ENCODE peak calls at places on chromosomes 11 and 22, in five cellular contexts. W, J, E, A and T are unnamed samples.
A peak's percentile ranks its signal among the peaks of the same experiment; 100 is the strongest.

GRCh38 chr22:20123364-20124082 is 6.5 kb upstream of the TRMT2A start:
- DNase-seq in W (no peak), A (no peak), E (no peak), J (no peak), T (no peak)

GRCh38 chr11:129412501-129412900 is 36.9 kb downstream of the BARX2 start:
- DNase-seq in J (no peak), W (no peak), E (no peak), A (no peak), T (no peak)

GRCh38 chr11:121964591-121964990 is 151.4 kb downstream of the BLID start:
- DNase-seq in J (no peak), A (no peak), E (no peak), W (no peak), T (no peak)

GRCh38 chr22:32574957-32575893 is 100.6 kb downstream of the FBXO7 start:
- DNase-seq in J (no peak), W (no peak), E (no peak), A (no peak), T (no peak)

GRCh38 chr22:49075150-49075549 is 752.5 kb downstream of the BRD1 start:
- DNase-seq in W (no peak), J (no peak), E (no peak), A (no peak), T (no peak)

GRCh38 chr11:121318848-121319834 is 26.6 kb downstream of the SC5D start:
- DNase-seq in A (no peak), W (peak; percentile 32), J (peak; percentile 60), E (peak; percentile 32), T (no peak)

GRCh38 chr11:42462558-42463310 is 849.1 kb upstream of the API5 start:
- DNase-seq in J (no peak), W (no peak), A (no peak), E (no peak), T (no peak)

GRCh38 chr11:117704416-117705150 is 92.4 kb downstream of the DSCAML1 start:
- DNase-seq in A (no peak), J (no peak), E (no peak), W (no peak), T (no peak)

GRCh38 chr11:95230054-95231034 is 658 bp downstream of the SESN3 start:
- DNase-seq in W (no peak), J (peak; percentile 15), E (no peak), A (peak; percentile 17), T (peak; percentile 53)

GRCh38 chr11:132496341-132496740 is 1036.0 kb downstream of the OPCML start:
- DNase-seq in J (no peak), A (no peak), E (no peak), W (no peak), T (no peak)

GRCh38 chr11:77173494-77173893 is 45.4 kb downstream of the MYO7A start:
- DNase-seq in W (no peak), J (no peak), A (no peak), E (no peak), T (no peak)

GRCh38 chr11:112499908-112500204 is 239.2 kb upstream of the PLET1 start:
- DNase-seq in E (no peak), A (no peak), J (no peak), W (no peak), T (no peak)

GRCh38 chr11:44066732-44067131 is 662 bp downstream of the ACCS start:
- DNase-seq in J (no peak), E (peak; percentile 31), W (no peak), A (peak; percentile 21), T (no peak)

GRCh38 chr11:114115406-114116054 is 56.0 kb downstream of the ZBTB16 start:
- DNase-seq in J (no peak), A (no peak), W (no peak), E (no peak), T (no peak)

GRCh38 chr11:108518581-108518980 is 20.4 kb upstream of the POGLUT3 start:
- DNase-seq in J (no peak), W (no peak), A (no peak), E (no peak), T (no peak)

GRCh38 chr22:48301421-48301820 is 1526.3 kb downstream of the BRD1 start:
- DNase-seq in J (no peak), A (no peak), W (no peak), E (no peak), T (no peak)

GRCh38 chr11:113289341-113290187 is 24.8 kb upstream of the TTC12 start:
- DNase-seq in J (peak; percentile 56), A (peak; percentile 63), E (peak; percentile 21), W (peak; percentile 43), T (peak; percentile 20)

GRCh38 chr11:15969281-15969680 is 387.1 kb downstream of the SOX6 start:
- DNase-seq in E (no peak), A (peak; percentile 29), J (no peak), W (peak; percentile 61), T (no peak)

GRCh38 chr11:72102162-72102561 is 935 bp downstream of the LAMTOR1 start:
- DNase-seq in E (no peak), A (no peak), W (no peak), J (no peak), T (no peak)

GRCh38 chr11:125129316-125129990 is 18.0 kb upstream of the TMEM218 start:
- DNase-seq in W (no peak), E (no peak), J (no peak), A (no peak), T (no peak)

GRCh38 chr11:78645226-78646202 is 70.8 kb upstream of the NARS2 start:
- DNase-seq in W (peak; percentile 79), A (peak; percentile 70), J (peak; percentile 25), E (peak; percentile 50), T (peak; percentile 13)

GRCh38 chr11:34403431-34403830 is 35.3 kb upstream of the CAT start:
- DNase-seq in J (no peak), E (no peak), A (no peak), W (no peak), T (no peak)

GRCh38 chr11:34406413-34406812 is 32.3 kb upstream of the CAT start:
- DNase-seq in W (no peak), J (no peak), E (no peak), A (no peak), T (no peak)

GRCh38 chr11:34405079-34405858 is 33.5 kb upstream of the CAT start:
- DNase-seq in E (no peak), J (no peak), A (no peak), W (no peak), T (no peak)

GRCh38 chr11:34407121-34407813 is 31.5 kb upstream of the CAT start:
- DNase-seq in J (no peak), E (no peak), W (no peak), A (no peak), T (no peak)

GRCh38 chr11:34404280-34404679 is 34.5 kb upstream of the CAT start:
- DNase-seq in A (no peak), W (no peak), E (no peak), J (no peak), T (no peak)
- H3K27ac ChIP-seq in A (no peak overlapping the region), W (no peak overlapping the region), E (no peak overlapping the region), J (no peak overlapping the region), T (no peak overlapping the region)

DNA sequence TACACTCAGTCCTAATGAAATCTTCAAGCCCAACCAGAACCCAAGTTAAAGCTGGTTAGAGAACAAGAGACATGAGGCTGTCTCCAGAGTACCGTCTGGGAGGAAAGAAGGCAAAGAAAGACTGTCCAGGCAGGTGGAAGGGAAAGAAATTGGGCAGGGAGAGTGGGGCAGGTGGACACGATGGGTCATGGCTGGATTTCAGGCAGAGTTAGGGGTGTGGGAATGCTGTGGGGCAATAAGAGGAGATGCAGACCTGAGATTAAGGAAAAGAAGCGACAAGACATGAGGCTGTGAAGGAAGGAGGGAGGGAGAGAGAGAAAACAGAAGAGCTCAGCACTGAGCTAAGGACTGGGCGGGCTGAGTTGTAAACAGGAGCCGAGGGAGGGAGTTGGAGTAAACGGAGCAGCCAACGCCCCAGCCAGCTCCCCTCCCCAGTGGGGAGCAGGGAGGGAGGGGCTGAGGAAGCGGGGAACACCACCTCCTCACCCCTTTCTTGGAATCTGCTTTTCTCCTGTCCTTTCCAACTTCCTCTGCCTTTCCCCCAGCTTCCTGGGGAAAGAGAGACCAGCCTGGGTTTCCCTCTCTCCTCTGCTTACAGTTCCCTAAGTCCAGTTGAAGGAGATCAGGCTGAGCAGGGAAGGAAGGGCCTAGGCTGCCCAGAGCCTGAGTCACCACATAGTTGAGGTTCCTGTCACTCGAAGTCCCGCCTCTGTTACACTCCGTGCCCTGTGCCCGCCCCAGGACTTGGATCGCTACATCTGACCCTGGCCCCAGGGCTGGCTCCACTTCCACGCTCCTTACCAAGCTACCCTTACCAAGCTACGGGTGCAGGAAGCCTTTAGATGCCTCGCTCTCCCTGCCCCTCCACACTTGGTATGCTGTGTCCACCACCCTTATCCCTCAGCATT is 6.6 kb upstream of the AHNAK start:
- DNase-seq in E (peak; percentile 91), J (peak; percentile 71), W (peak; percentile 83), A (peak; percentile 86), T (peak; percentile 56)
- H3K4me3 ChIP-seq in E (peak overlapping the region; percentile 36), J (peak overlapping the region; percentile 23), W (peak overlapping the region; percentile 0), A (peak overlapping the region; percentile 6), T (peak overlapping the region; percentile 47)

GRCh38 chr11:96316869-96317268 is 26.1 kb downstream of the MAML2 start:
- DNase-seq in W (no peak), E (no peak), A (no peak), J (no peak), T (no peak)

GRCh38 chr11:96313163-96313562 is 29.8 kb downstream of the MAML2 start:
- DNase-seq in A (no peak), J (no peak), E (no peak), W (no peak), T (no peak)

GRCh38 chr11:96317576-96317975 is 25.4 kb downstream of the MAML2 start:
- DNase-seq in W (no peak), A (no peak), E (no peak), J (no peak), T (no peak)

GRCh38 chr11:96315476-96315875 is 27.5 kb downstream of the MAML2 start:
- DNase-seq in J (no peak), E (no peak), W (no peak), A (no peak), T (no peak)

GRCh38 chr11:96314326-96315050 is 28.5 kb downstream of the MAML2 start:
- DNase-seq in J (peak; percentile 9), W (no peak), E (peak; percentile 48), A (no peak), T (no peak)
- H3K27ac ChIP-seq in J (peak overlapping the region; percentile 56), W (peak overlapping the region; percentile 50), E (peak overlapping the region; percentile 31), A (peak overlapping the region; percentile 62), T (no peak overlapping the region)

DNA sequence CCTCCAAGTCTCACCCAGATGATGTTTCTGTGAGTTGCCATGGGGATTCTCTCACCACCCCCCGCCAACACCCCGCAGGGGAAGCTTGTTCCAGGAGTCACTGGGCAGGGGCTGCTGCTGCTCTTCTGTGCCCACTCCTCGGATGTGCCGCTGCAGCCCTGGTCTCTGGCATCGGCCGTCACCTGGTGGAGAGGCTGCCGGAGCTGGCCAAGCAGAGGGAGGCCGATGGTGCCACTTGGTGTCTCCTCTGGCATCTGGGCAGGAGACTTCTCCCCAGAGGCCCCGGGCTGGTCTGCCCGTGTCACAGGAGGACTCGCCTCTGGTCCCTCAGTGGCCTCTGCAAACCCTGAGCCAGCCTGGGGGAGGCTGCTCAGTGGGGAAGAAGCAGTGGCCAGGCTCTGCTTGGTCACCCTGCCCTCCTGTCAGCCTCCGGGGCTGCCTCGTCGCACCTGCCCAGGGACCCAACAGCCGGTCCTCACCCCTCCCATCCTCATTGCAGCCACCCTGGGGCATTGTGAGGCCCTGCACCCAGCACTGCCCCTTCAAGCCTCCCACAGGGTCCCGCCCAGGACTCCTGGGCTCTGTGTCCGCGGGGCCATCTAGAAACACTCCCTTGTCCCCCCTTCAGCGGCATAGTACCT is 420 bp upstream of the ADORA2A start:
- DNase-seq in E (no peak), A (no peak), W (no peak), J (peak; percentile 43), T (no peak)
- H3K4me3 ChIP-seq in E (no peak overlapping the region), A (no peak overlapping the region), W (no peak overlapping the region), J (peak overlapping the region; percentile 88), T (peak overlapping the region; percentile 95)

GRCh38 chr11:36289226-36289852 is at the start of gene COMMD9:
- DNase-seq in E (peak; percentile 88), J (peak; percentile 91), W (peak; percentile 94), A (peak; percentile 91), T (peak; percentile 90)
- H3K27ac ChIP-seq in E (no peak within 1 kb of the TSS), J (peak within 1 kb of the TSS; percentile 58), W (no peak within 1 kb of the TSS), A (peak within 1 kb of the TSS; percentile 30), T (peak within 1 kb of the TSS; percentile 40)